ENCODE peak calls at places on chromosomes 7 and 10, in six cellular contexts. T is hepatocyte, R is SK-N-MC, V is cardiac muscle cell, P is fibroblast of lung, Y is pancreas. I is an unnamed sample.

GRCh38 chr10:117728087-117728486 is 185.5 kb downstream of the EMX2 start:
- DNase-seq in T (no peak), R (no peak), V (no peak), P (no peak), Y (no peak), I (no peak)

GRCh38 chr7:151143261-151144015 is 24.1 kb downstream of the GBX1 start:
- DNase-seq in T (no peak), R (no peak), V (peak; percentile 37), P (no peak), Y (no peak), I (no peak)

GRCh38 chr10:63587191-63587590 is 66.0 kb downstream of the REEP3 start:
- DNase-seq in T (no peak), R (no peak), V (no peak), P (no peak), Y (no peak), I (no peak)

GRCh38 chr10:50622497-50623298 is 1.1 kb downstream of the SGMS1 start:
- DNase-seq in T (peak; percentile 59), R (no peak), V (peak; percentile 53), P (peak; percentile 51), Y (peak; percentile 44), I (peak; percentile 34)

GRCh38 chr7:47497367-47498096 is 84.4 kb downstream of the TNS3 start:
- DNase-seq in T (no peak), R (no peak), V (no peak), P (no peak), Y (no peak), I (no peak)

GRCh38 chr7:913736-914520 is 37.6 kb downstream of the GET4 start:
- DNase-seq in T (no peak), R (no peak), V (no peak), P (no peak), Y (no peak), I (no peak)

GRCh38 chr10:33398796-33399195 is 64.3 kb upstream of the NRP1 start:
- DNase-seq in T (no peak), R (no peak), V (no peak), P (no peak), Y (peak; percentile 28), I (no peak)

GRCh38 chr7:127587663-127588018 is 570 bp upstream of the ARF5 start:
- DNase-seq in T (no peak), R (no peak), V (no peak), P (no peak), Y (peak; percentile 34), I (no peak)

GRCh38 chr10:69902835-69903535 is 101.3 kb downstream of the COL13A1 start:
- DNase-seq in T (no peak), R (no peak), V (no peak), P (no peak), Y (no peak), I (no peak)

GRCh38 chr7:74233655-74234280 is 20.4 kb downstream of the RFC2 start:
- DNase-seq in T (peak; percentile 71), R (no peak), V (peak; percentile 50), P (peak; percentile 84), Y (no peak), I (no peak)

GRCh38 chr7:46786995-46787394 is 794.9 kb downstream of the TNS3 start:
- DNase-seq in T (no peak), R (no peak), V (no peak), P (no peak), Y (no peak), I (no peak)

GRCh38 chr7:78279035-78279434 is 480.5 kb downstream of the PHTF2 start:
- DNase-seq in T (no peak), R (no peak), V (peak; percentile 54), P (peak; percentile 86), Y (no peak), I (no peak)

GRCh38 chr7:127791790-127792189 is 139.8 kb downstream of the SND1 start:
- DNase-seq in T (no peak), R (no peak), V (peak; percentile 56), P (peak; percentile 74), Y (no peak), I (no peak)

GRCh38 chr10:21368022-21368582 is 157.4 kb downstream of the SKIDA1 start:
- DNase-seq in T (no peak), R (no peak), V (no peak), P (peak; percentile 24), Y (no peak), I (no peak)

DNA sequence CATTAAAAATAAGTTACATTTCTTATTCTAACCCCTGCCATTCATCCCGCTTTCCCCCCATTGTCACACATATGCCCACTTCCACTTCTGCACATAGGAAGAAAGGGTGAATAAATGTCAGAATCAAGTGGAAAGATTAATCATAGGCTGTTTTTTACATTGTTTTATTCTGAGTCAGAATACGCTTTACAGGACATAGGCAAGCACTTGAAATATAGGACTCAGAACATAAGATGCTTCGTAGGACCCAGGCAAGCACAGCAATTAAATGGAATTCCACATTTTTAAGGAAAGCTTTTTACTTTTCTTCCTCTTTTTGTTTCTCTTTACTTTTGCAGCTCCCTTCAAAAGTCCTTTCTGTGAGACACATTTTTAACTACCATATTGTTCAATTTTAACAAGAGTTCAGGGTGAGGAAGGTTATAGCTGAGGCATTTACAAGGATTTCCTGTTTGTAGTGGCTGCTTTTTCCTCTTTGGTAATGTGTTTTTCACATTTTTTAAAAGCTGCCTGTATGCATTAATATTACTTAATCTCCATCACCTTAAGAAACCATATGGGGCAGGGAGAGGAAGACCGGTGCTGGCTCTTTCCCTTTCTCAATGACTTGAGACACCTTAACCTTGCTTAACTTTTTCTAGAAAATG is 130.0 kb downstream of the TES start:
- DNase-seq in T (no peak), R (no peak), V (peak; percentile 37), P (peak; percentile 69), Y (no peak), I (no peak)
- H3K27ac ChIP-seq in T (peak overlapping the region; percentile 3), R (peak overlapping the region; percentile 80), V (no peak overlapping the region), P (no peak overlapping the region), Y (no peak overlapping the region), I (no peak overlapping the region)

GRCh38 chr7:128868624-128869137 is 6.0 kb downstream of the ATP6V1F start:
- DNase-seq in T (no peak), R (no peak), V (no peak), P (no peak), Y (no peak), I (no peak)
- H3K27ac ChIP-seq in T (no peak overlapping the region), R (no peak overlapping the region), V (no peak overlapping the region), P (no peak overlapping the region), Y (no peak overlapping the region), I (no peak overlapping the region)

GRCh38 chr10:96089116-96089515 is 41.0 kb upstream of the ZNF518A start:
- DNase-seq in T (no peak), R (no peak), V (no peak), P (no peak), Y (no peak), I (no peak)
- H3K27ac ChIP-seq in T (no peak overlapping the region), R (peak overlapping the region; percentile 96), V (no peak overlapping the region), P (no peak overlapping the region), Y (peak overlapping the region; percentile 97), I (no peak overlapping the region)

DNA sequence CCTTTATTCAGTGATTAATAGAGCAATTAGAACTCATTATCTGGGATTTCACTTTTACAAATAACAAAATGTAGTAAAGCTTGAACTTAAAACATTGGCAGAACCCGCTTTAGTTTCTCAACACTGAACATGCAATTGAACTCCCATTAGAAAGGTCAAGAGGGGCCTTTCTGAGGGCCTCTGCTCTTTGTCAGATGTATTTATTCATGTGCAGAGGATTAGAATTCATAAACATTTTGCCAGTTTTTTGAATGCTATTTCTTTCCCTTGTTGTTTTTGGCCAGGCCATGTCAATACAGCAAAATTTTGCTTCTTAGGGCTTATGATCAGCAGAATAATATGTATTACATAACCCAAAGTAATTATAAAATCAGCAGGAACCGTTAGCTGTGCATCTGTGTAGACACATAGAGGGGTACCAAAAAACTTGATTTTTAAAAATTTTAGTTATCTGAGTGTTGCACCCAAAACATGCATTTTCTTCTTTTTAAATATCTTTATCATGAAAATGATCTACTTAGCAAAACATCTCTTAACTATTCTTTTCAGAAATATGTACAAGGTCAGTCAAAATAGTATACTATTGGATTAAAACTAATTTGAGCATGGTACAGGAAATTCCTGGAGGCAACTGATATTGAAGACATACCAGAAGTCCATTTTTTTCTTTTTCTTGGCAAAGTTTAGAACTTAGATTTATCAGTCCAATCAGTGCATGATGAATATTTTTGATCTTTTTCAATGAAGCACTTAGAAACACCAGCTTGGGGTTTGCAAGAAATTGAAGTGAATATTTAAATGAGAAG is 177.5 kb downstream of the TWIST1 start:
- DNase-seq in T (no peak), R (peak; percentile 24), V (no peak), P (peak; percentile 20), Y (no peak), I (no peak)
- H3K27ac ChIP-seq in T (no peak overlapping the region), R (peak overlapping the region; percentile 94), V (no peak overlapping the region), P (no peak overlapping the region), Y (no peak overlapping the region), I (no peak overlapping the region)

GRCh38 chr7:137930616-137931015 is 71.3 kb downstream of the CREB3L2 start:
- DNase-seq in T (no peak), R (no peak), V (peak; percentile 80), P (peak; percentile 90), Y (no peak), I (no peak)

GRCh38 chr7:137931823-137932222 is 70.1 kb downstream of the CREB3L2 start:
- DNase-seq in T (no peak), R (no peak), V (no peak), P (no peak), Y (no peak), I (no peak)

GRCh38 chr7:137934176-137934826 is 67.6 kb downstream of the CREB3L2 start:
- DNase-seq in T (no peak), R (no peak), V (no peak), P (no peak), Y (no peak), I (no peak)

GRCh38 chr7:137933270-137934017 is 68.4 kb downstream of the CREB3L2 start:
- DNase-seq in T (no peak), R (no peak), V (peak; percentile 55), P (peak; percentile 84), Y (no peak), I (no peak)

GRCh38 chr7:137932881-137933269 is 69.0 kb downstream of the CREB3L2 start:
- DNase-seq in T (no peak), R (peak; percentile 18), V (peak; percentile 37), P (peak; percentile 69), Y (no peak), I (no peak)
- H3K27ac ChIP-seq in T (peak overlapping the region; percentile 74), R (peak overlapping the region; percentile 55), V (peak overlapping the region; percentile 83), P (peak overlapping the region; percentile 79), Y (peak overlapping the region; percentile 46), I (no peak overlapping the region)

GRCh38 chr7:129862672-129863071 is 90.1 kb downstream of the UBE2H start:
- DNase-seq in T (no peak), R (no peak), V (no peak), P (no peak), Y (no peak), I (no peak)

GRCh38 chr7:129866251-129866650 is 86.5 kb downstream of the UBE2H start:
- DNase-seq in T (no peak), R (no peak), V (no peak), P (no peak), Y (no peak), I (no peak)

GRCh38 chr7:129865093-129865931 is 87.4 kb downstream of the UBE2H start:
- DNase-seq in T (no peak), R (no peak), V (peak; percentile 26), P (peak; percentile 45), Y (no peak), I (no peak)

GRCh38 chr7:129865932-129866214 is 86.9 kb downstream of the UBE2H start:
- DNase-seq in T (no peak), R (no peak), V (no peak), P (no peak), Y (no peak), I (no peak)

GRCh38 chr7:129864042-129864441 is 88.7 kb downstream of the UBE2H start:
- DNase-seq in T (no peak), R (no peak), V (peak; percentile 82), P (peak; percentile 81), Y (peak; percentile 74), I (no peak)
- H3K27ac ChIP-seq in T (no peak overlapping the region), R (no peak overlapping the region), V (peak overlapping the region; percentile 66), P (no peak overlapping the region), Y (peak overlapping the region; percentile 87), I (no peak overlapping the region)